ENCODE peak calls at places on chromosomes 13 and 19, in five cellular contexts. K, F, Q, J and W are unnamed samples.
A peak's percentile ranks its signal among the peaks of the same experiment; 100 is the strongest.

GRCh38 chr13:20465218-20465879 is 60.3 kb downstream of the CRYL1 start:
- DNase-seq in K (no peak), F (no peak), Q (no peak), J (peak; percentile 33), W (peak; percentile 15)

GRCh38 chr19:39704181-39705044 is at the start of gene LGALS14:
- DNase-seq in K (no peak), F (no peak), Q (no peak), J (no peak), W (no peak)

GRCh38 chr13:48410199-48410598 is 2.7 kb downstream of the LPAR6 start:
- DNase-seq in K (no peak), F (no peak), Q (no peak), J (no peak), W (no peak)

GRCh38 chr19:485583-486236 is 10.6 kb upstream of the MADCAM1 start:
- DNase-seq in K (peak; percentile 33), F (peak; percentile 36), Q (peak; percentile 90), J (no peak), W (no peak)

GRCh38 chr13:113724780-113725315 is 34.2 kb upstream of the TMEM255B start:
- DNase-seq in K (peak; percentile 24), F (peak; percentile 53), Q (peak; percentile 85), J (peak; percentile 82), W (peak; percentile 23)

GRCh38 chr19:45087531-45087930 is 5.4 kb upstream of the PPP1R37 start:
- DNase-seq in K (no peak), F (no peak), Q (no peak), J (no peak), W (no peak)

GRCh38 chr19:2582984-2583956 is 107.3 kb downstream of the GADD45B start:
- DNase-seq in K (no peak), F (no peak), Q (no peak), J (no peak), W (no peak)

GRCh38 chr13:38783992-38784875 is 97.4 kb downstream of the FREM2 start:
- DNase-seq in K (no peak), F (no peak), Q (no peak), J (peak; percentile 53), W (no peak)

GRCh38 chr13:27997904-27998522 is 9.5 kb upstream of the URAD start:
- DNase-seq in K (peak; percentile 65), F (peak; percentile 46), Q (no peak), J (peak; percentile 59), W (peak; percentile 28)

GRCh38 chr13:28655566-28655965 is 3.4 kb upstream of the POMP start:
- DNase-seq in K (no peak), F (peak; percentile 83), Q (no peak), J (no peak), W (peak; percentile 80)

GRCh38 chr13:31121327-31122140 is 40.2 kb downstream of the HSPH1 start:
- DNase-seq in K (no peak), F (no peak), Q (no peak), J (no peak), W (no peak)